ENCODE peak calls at places on chromosomes 11 and 22, in ten cellular contexts. X, Q, D, Y, L, H, A, U, F and I are unnamed samples.

GRCh38 chr11:69241844-69242582 is 51.9 kb upstream of the MYEOV start:
- DNase-seq in X (no peak), Q (peak; percentile 40), D (no peak), Y (no peak), L (no peak), H (peak; percentile 39), A (no peak), U (no peak), F (no peak), I (no peak)

GRCh38 chr11:32053151-32053550 is 37.7 kb upstream of the RCN1 start:
- DNase-seq in X (no peak), Q (no peak), D (peak; percentile 8), Y (no peak), L (no peak), H (no peak), A (no peak), U (no peak), F (no peak), I (no peak)

GRCh38 chr11:64688534-64688982 is 34.4 kb downstream of the NRXN2 start:
- DNase-seq in X (peak; percentile 88), Q (peak; percentile 90), D (peak; percentile 64), Y (peak; percentile 88), L (peak; percentile 97), H (peak; percentile 92), A (peak; percentile 92), U (peak; percentile 96), F (peak; percentile 93), I (peak; percentile 74)

GRCh38 chr11:8719260-8720190 is 36.9 kb downstream of the RPL27A start:
- DNase-seq in X (no peak), Q (peak; percentile 73), D (peak; percentile 96), Y (peak; percentile 86), L (peak; percentile 94), H (peak; percentile 65), A (no peak), U (no peak), F (no peak), I (no peak)

GRCh38 chr11:106276126-106276525 is 198.7 kb downstream of the AASDHPPT start:
- DNase-seq in X (no peak), Q (no peak), D (peak; percentile 26), Y (peak; percentile 24), L (no peak), H (no peak), A (no peak), U (no peak), F (no peak), I (no peak)

GRCh38 chr11:76278526-76278925 is 72.2 kb upstream of the WNT11 start:
- DNase-seq in X (no peak), Q (no peak), D (no peak), Y (no peak), L (no peak), H (no peak), A (no peak), U (no peak), F (no peak), I (no peak)

GRCh38 chr22:41401781-41402648 is 20.3 kb downstream of the TEF start:
- DNase-seq in X (no peak), Q (peak; percentile 36), D (no peak), Y (peak; percentile 49), L (no peak), H (peak; percentile 21), A (no peak), U (peak; percentile 93), F (peak; percentile 93), I (no peak)

GRCh38 chr11:69699213-69699612 is 4.6 kb downstream of the FGF19 start:
- DNase-seq in X (no peak), Q (no peak), D (no peak), Y (no peak), L (no peak), H (no peak), A (no peak), U (no peak), F (no peak), I (no peak)

GRCh38 chr11:128318856-128319474 is 268.4 kb downstream of the ETS1 start:
- DNase-seq in X (peak; percentile 50), Q (peak; percentile 65), D (peak; percentile 32), Y (peak; percentile 24), L (peak; percentile 31), H (peak; percentile 51), A (peak; percentile 31), U (no peak), F (no peak), I (no peak)

GRCh38 chr11:73965764-73966121 is 14.9 kb downstream of the DNAJB13 start:
- DNase-seq in X (no peak), Q (no peak), D (no peak), Y (no peak), L (no peak), H (no peak), A (no peak), U (no peak), F (no peak), I (no peak)

GRCh38 chr11:77779935-77780334 is 40.6 kb downstream of the RSF1 start:
- DNase-seq in X (no peak), Q (peak; percentile 52), D (peak; percentile 29), Y (peak; percentile 42), L (no peak), H (peak; percentile 30), A (no peak), U (no peak), F (no peak), I (no peak)

GRCh38 chr11:133886029-133886428 is 40.7 kb upstream of the SPATA19 start:
- DNase-seq in X (no peak), Q (no peak), D (no peak), Y (no peak), L (no peak), H (no peak), A (no peak), U (no peak), F (no peak), I (no peak)

GRCh38 chr11:47248304-47248663 is 330 bp downstream of the ACP2 start:
- DNase-seq in X (no peak), Q (no peak), D (peak; percentile 36), Y (no peak), L (no peak), H (no peak), A (no peak), U (no peak), F (no peak), I (no peak)

GRCh38 chr22:19855504-19856409 is 1.1 kb upstream of the GNB1L start:
- DNase-seq in X (peak; percentile 19), Q (peak; percentile 80), D (peak; percentile 29), Y (peak; percentile 20), L (peak; percentile 92), H (peak; percentile 62), A (peak; percentile 33), U (no peak), F (no peak), I (no peak)

GRCh38 chr11:44577231-44577834 is 11.9 kb downstream of the CD82 start:
- DNase-seq in X (no peak), Q (no peak), D (no peak), Y (no peak), L (no peak), H (no peak), A (no peak), U (no peak), F (no peak), I (no peak)

GRCh38 chr22:46634011-46634699 is 14.0 kb downstream of the GRAMD4 start:
- DNase-seq in X (no peak), Q (no peak), D (peak; percentile 8), Y (no peak), L (no peak), H (no peak), A (no peak), U (no peak), F (no peak), I (no peak)

GRCh38 chr11:65311197-65311631 is 3.5 kb upstream of the CDC42EP2 start:
- DNase-seq in X (no peak), Q (no peak), D (no peak), Y (peak; percentile 23), L (no peak), H (no peak), A (no peak), U (no peak), F (no peak), I (no peak)

GRCh38 chr11:102882389-102883024 is 7.7 kb upstream of the MMP12 start:
- DNase-seq in X (no peak), Q (no peak), D (peak; percentile 36), Y (peak; percentile 51), L (peak; percentile 29), H (no peak), A (no peak), U (no peak), F (no peak), I (no peak)

GRCh38 chr11:92658733-92659132 is 310.7 kb upstream of the MTNR1B start:
- DNase-seq in X (no peak), Q (no peak), D (no peak), Y (no peak), L (no peak), H (no peak), A (no peak), U (no peak), F (no peak), I (no peak)

GRCh38 chr22:20154602-20155183 is 3.8 kb upstream of the CCDC188 start:
- DNase-seq in X (no peak), Q (peak; percentile 5), D (no peak), Y (no peak), L (no peak), H (no peak), A (no peak), U (no peak), F (no peak), I (no peak)

GRCh38 chr11:1118755-1119275 is 38.9 kb upstream of the MUC5AC start:
- DNase-seq in X (no peak), Q (no peak), D (no peak), Y (no peak), L (no peak), H (no peak), A (no peak), U (no peak), F (no peak), I (no peak)

GRCh38 chr11:21142007-21142406 is 472.6 kb downstream of the NELL1 start:
- DNase-seq in X (no peak), Q (no peak), D (no peak), Y (no peak), L (no peak), H (no peak), A (no peak), U (no peak), F (no peak), I (no peak)

GRCh38 chr11:85531498-85531897 is 95.6 kb downstream of the DLG2 start:
- DNase-seq in X (no peak), Q (no peak), D (no peak), Y (no peak), L (no peak), H (no peak), A (no peak), U (no peak), F (no peak), I (no peak)

GRCh38 chr11:72614381-72614780 is 59.8 kb downstream of the PDE2A start:
- DNase-seq in X (no peak), Q (no peak), D (no peak), Y (no peak), L (no peak), H (no peak), A (no peak), U (no peak), F (no peak), I (no peak)

GRCh38 chr11:125621995-125622394 is 3.0 kb upstream of the CHEK1 start:
- DNase-seq in X (no peak), Q (peak; percentile 56), D (peak; percentile 59), Y (peak; percentile 40), L (no peak), H (peak; percentile 37), A (no peak), U (no peak), F (no peak), I (no peak)

GRCh38 chr11:6927030-6927617 is 898 bp downstream of the ZNF215 start:
- DNase-seq in X (no peak), Q (peak; percentile 2), D (peak; percentile 18), Y (no peak), L (no peak), H (peak; percentile 3), A (no peak), U (no peak), F (no peak), I (peak; percentile 65)

GRCh38 chr11:17814546-17814945 is 80.0 kb downstream of the KCNC1 start:
- DNase-seq in X (no peak), Q (no peak), D (peak; percentile 59), Y (no peak), L (no peak), H (no peak), A (no peak), U (no peak), F (no peak), I (no peak)

GRCh38 chr11:132342408-132342807 is 972.0 kb downstream of the NTM start:
- DNase-seq in X (no peak), Q (no peak), D (no peak), Y (no peak), L (no peak), H (no peak), A (no peak), U (no peak), F (no peak), I (no peak)